ENCODE peak calls at places on chromosomes 4 and X, in five cellular contexts. C is psoas muscle, M is suprapubic skin, I is OCI-LY7, J is RWPE2. Z is an unnamed sample.

GRCh38 chr4:168830777-168831512 is 179.1 kb downstream of the CBR4 start:
- DNase-seq in J (no peak), I (no peak), C (no peak), M (no peak), Z (no peak)

GRCh38 chr4:120524237-120524636 is 398.3 kb downstream of the PRDM5 start:
- DNase-seq in J (no peak), I (no peak), M (no peak), C (no peak), Z (no peak)

GRCh38 chr4:73528171-73528570 is 46.6 kb downstream of the AFM start:
- DNase-seq in I (no peak), J (no peak), M (no peak), C (no peak), Z (no peak)

GRCh38 chr4:83876047-83876446 is 340.1 kb downstream of the GPAT3 start:
- DNase-seq in M (no peak), C (no peak), I (no peak), J (no peak), Z (no peak)

GRCh38 chr4:148376151-148376550 is 66.1 kb downstream of the NR3C2 start:
- DNase-seq in C (no peak), J (no peak), I (no peak), M (no peak), Z (no peak)

GRCh38 chr4:21554510-21554909 is 394.1 kb downstream of the KCNIP4 start:
- DNase-seq in I (no peak), C (no peak), M (no peak), J (no peak), Z (no peak)

GRCh38 chrX:13752646-13753045 is 18.1 kb downstream of the OFD1 start:
- DNase-seq in M (no peak), J (no peak), C (no peak), I (peak; percentile 78), Z (no peak)

GRCh38 chrX:3295731-3296130 is 50.7 kb downstream of the MXRA5 start:
- DNase-seq in J (no peak), C (no peak), M (no peak), I (peak; percentile 5), Z (no peak)

GRCh38 chr4:26076000-26076587 is 162.1 kb downstream of the SMIM20 start:
- DNase-seq in I (no peak), M (no peak), C (no peak), J (no peak), Z (no peak)

GRCh38 chr4:2849267-2850140 is 5.9 kb downstream of the ADD1 start:
- DNase-seq in J (no peak), I (no peak), C (no peak), M (no peak), Z (no peak)

GRCh38 chr4:1164956-1165545 is 7.3 kb downstream of the SPON2 start:
- DNase-seq in C (no peak), J (no peak), M (no peak), I (no peak), Z (no peak)

GRCh38 chrX:24215282-24215681 is 65.8 kb downstream of the ZFX start:
- DNase-seq in C (no peak), I (no peak), M (no peak), J (no peak), Z (no peak)

GRCh38 chrX:153765138-153766079 is 1.4 kb downstream of the PLXNB3 start:
- DNase-seq in I (no peak), J (peak; percentile 33), C (peak; percentile 18), M (no peak), Z (peak; percentile 30)

GRCh38 chrX:97594825-97595224 is 711.1 kb downstream of the RPA4 start:
- DNase-seq in I (no peak), C (no peak), M (no peak), J (no peak), Z (no peak)

GRCh38 chr4:53192496-53192895 is 173.4 kb downstream of the SCFD2 start:
- DNase-seq in C (no peak), M (no peak), J (no peak), I (no peak), Z (no peak)

GRCh38 chr4:101282076-101282844 is 65.1 kb downstream of the PPP3CA start:
- DNase-seq in J (no peak), C (no peak), M (no peak), I (no peak), Z (no peak)

GRCh38 chrX:70444326-70445196 is at the start of gene DLG3:
- DNase-seq in C (no peak), J (no peak), M (no peak), I (no peak), Z (no peak)

GRCh38 chr4:47598320-47598719 is 113.2 kb downstream of the ATP10D start:
- DNase-seq in I (no peak), M (no peak), J (no peak), C (no peak), Z (no peak)

GRCh38 chrX:107123750-107124149 is 5.1 kb upstream of the RBM41 start:
- DNase-seq in I (no peak), C (no peak), J (no peak), M (no peak), Z (no peak)

GRCh38 chrX:120575379-120576114 is 14.8 kb upstream of the CUL4B start:
- DNase-seq in M (no peak), J (no peak), C (no peak), I (no peak), Z (no peak)

GRCh38 chrX:15299945-15300851 is 15.2 kb downstream of the ASB11 start:
- DNase-seq in M (no peak), I (peak; percentile 13), J (no peak), C (no peak), Z (no peak)

GRCh38 chrX:40056420-40056819 is 41.3 kb downstream of the BCOR start:
- DNase-seq in M (no peak), C (no peak), I (no peak), J (no peak), Z (no peak)

GRCh38 chrX:23902419-23902818 is 5.3 kb downstream of the APOO start:
- DNase-seq in I (peak; percentile 50), C (no peak), M (no peak), J (no peak), Z (no peak)

GRCh38 chr4:111836601-111837000 is 308.7 kb upstream of the FAM241A start:
- DNase-seq in C (no peak), I (no peak), M (no peak), J (no peak), Z (no peak)

GRCh38 chr4:153294631-153295030 is 49.9 kb upstream of the MND1 start:
- DNase-seq in C (no peak), I (no peak), J (no peak), M (no peak), Z (no peak)

GRCh38 chrX:21740329-21741274 is 17.3 kb downstream of the SMPX start:
- DNase-seq in M (no peak), I (no peak), C (peak; percentile 34), J (no peak), Z (peak; percentile 13)

GRCh38 chr4:38788327-38788726 is 5.5 kb upstream of the TLR10 start:
- DNase-seq in J (no peak), M (no peak), I (no peak), C (no peak), Z (no peak)

DNA sequence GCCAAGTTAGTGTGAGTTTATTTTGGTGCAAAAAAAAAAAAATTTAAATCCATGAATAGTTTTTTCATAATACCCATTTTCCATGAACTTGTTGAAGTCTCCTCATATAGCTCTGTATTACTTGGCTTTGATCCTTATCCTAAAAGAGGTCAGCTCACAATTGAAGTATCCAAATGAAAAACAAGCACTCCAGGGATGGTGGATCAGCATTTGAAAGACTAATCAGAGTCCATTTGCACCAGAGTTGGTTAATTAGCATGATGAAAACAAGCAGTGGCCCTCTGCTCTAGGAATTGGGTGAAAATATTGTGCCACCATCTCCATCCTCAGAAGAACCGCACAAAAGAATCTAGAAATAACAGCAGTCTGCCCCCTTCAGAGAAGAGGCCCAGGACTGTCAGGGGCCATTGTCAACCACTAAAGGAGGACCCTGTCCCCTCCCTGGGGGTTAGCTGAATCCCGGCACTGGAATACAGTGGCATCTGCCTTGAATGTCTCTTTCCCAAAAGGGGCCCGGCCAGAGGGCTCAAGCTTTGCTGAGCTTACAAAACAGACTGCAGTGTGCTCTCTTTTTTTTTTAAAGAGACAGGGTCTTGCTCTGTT is 24.7 kb downstream of the SH3KBP1 start:
- DNase-seq in M (no peak), C (no peak), I (no peak), J (no peak), Z (no peak)
- H3K4me1 ChIP-seq in M (no peaks in the 10 kb centered on the region), C (peaks cover 11% of the 10 kb centered on the region), I (peaks cover 95% of the 10 kb centered on the region), J (no peaks in the 10 kb centered on the region), Z (peaks cover under 1% of the 10 kb centered on the region)

GRCh38 chr4:7575426-7575825 is 140.7 kb upstream of the PSAPL1 start:
- DNase-seq in I (no peak), M (no peak), J (no peak), C (no peak), Z (no peak)
- H3K9me3 ChIP-seq in I (peaks cover 9% of the 10 kb centered on the region), M (peaks cover 21% of the 10 kb centered on the region), J (peaks cover 7% of the 10 kb centered on the region), C (peaks cover 31% of the 10 kb centered on the region), Z (peaks cover 20% of the 10 kb centered on the region)

GRCh38 chr4:138681000-138681604 is 334.5 kb upstream of the NOCT start:
- DNase-seq in J (no peak), M (peak; percentile 88), I (peak; percentile 76), C (peak; percentile 71), Z (peak; percentile 63)
- H3K27ac ChIP-seq in J (no peak overlapping the region), M (no peak overlapping the region), I (no peak overlapping the region), C (no peak overlapping the region), Z (no peak overlapping the region)

GRCh38 chr4:98627477-98627876 is 30.9 kb downstream of the TSPAN5 start:
- DNase-seq in I (no peak), C (no peak), J (no peak), M (no peak), Z (no peak)

GRCh38 chr4:98625399-98625798 is 33.0 kb downstream of the TSPAN5 start:
- DNase-seq in J (no peak), I (no peak), M (no peak), C (no peak), Z (no peak)

GRCh38 chr4:98626350-98626749 is 32.1 kb downstream of the TSPAN5 start:
- DNase-seq in J (peak; percentile 92), C (no peak), I (no peak), M (no peak), Z (peak; percentile 19)

GRCh38 chr4:98625920-98626319 is 32.5 kb downstream of the TSPAN5 start:
- DNase-seq in M (no peak), I (no peak), C (no peak), J (no peak), Z (no peak)

GRCh38 chr4:98627883-98628282 is 30.5 kb downstream of the TSPAN5 start:
- DNase-seq in I (no peak), J (no peak), C (no peak), M (no peak), Z (no peak)
- H3K4me1 ChIP-seq in I (no peaks in the 10 kb centered on the region), J (peaks cover 56% of the 10 kb centered on the region), C (no peaks in the 10 kb centered on the region), M (peaks cover 6% of the 10 kb centered on the region), Z (peaks cover 9% of the 10 kb centered on the region)

Z was measured in heart right ventricle.